ENCODE peak calls at places on chromosomes 5 and 9, in five cellular contexts. L is ELF-1; K is cardiac fibroblast; Z is activated CD8-positive, alpha-beta memory T cell treated with anti-CD3 and anti-CD28 coated beads for 1 hour; B is Right ventricle myocardium inferior. Y is an unnamed sample.

GRCh38 chr5:180126716-180127681 is 55.4 kb upstream of the RNF130 start:
- DNase-seq in L (peak; percentile 55), K (peak; percentile 17), Z (no peak), B (no peak), Y (peak; percentile 70)

GRCh38 chr5:96823900-96824351 is 16.2 kb upstream of the ERAP1 start:
- DNase-seq in L (no peak), K (peak; percentile 72), Z (no peak), B (no peak), Y (peak; percentile 51)

GRCh38 chr9:134837529-134837928 is 43.1 kb upstream of the FCN2 start:
- DNase-seq in L (no peak), K (no peak), Z (no peak), B (no peak), Y (no peak)

GRCh38 chr5:150321784-150322183 is 19.1 kb upstream of the ARSI start:
- DNase-seq in L (no peak), K (peak; percentile 34), Z (no peak), B (no peak), Y (no peak)

GRCh38 chr5:36744678-36745659 is 131.6 kb upstream of the NIPBL start:
- DNase-seq in L (peak; percentile 94), K (peak; percentile 54), Z (no peak), B (peak; percentile 73), Y (peak; percentile 93)

GRCh38 chr5:82313016-82313415 is 34.9 kb upstream of the RPS23 start:
- DNase-seq in L (peak; percentile 31), K (no peak), Z (no peak), B (no peak), Y (no peak)

GRCh38 chr5:112467467-112467866 is 48.4 kb upstream of the EPB41L4A start:
- DNase-seq in L (no peak), K (no peak), Z (no peak), B (no peak), Y (no peak)

GRCh38 chr9:133618726-133619125 is 9.5 kb upstream of the FAM163B start:
- DNase-seq in L (no peak), K (no peak), Z (no peak), B (no peak), Y (no peak)

GRCh38 chr5:139141410-139141809 is 56.8 kb downstream of the SIL1 start:
- DNase-seq in L (no peak), K (no peak), Z (no peak), B (no peak), Y (no peak)

GRCh38 chr5:58925627-58926545 is 343.0 kb downstream of the RAB3C start:
- DNase-seq in L (no peak), K (no peak), Z (no peak), B (no peak), Y (no peak)

GRCh38 chr9:93864029-93864428 is 91.1 kb downstream of the BARX1 start:
- DNase-seq in L (no peak), K (no peak), Z (no peak), B (no peak), Y (no peak)

GRCh38 chr5:881551-881935 is 11.1 kb downstream of the BRD9 start:
- DNase-seq in L (no peak), K (no peak), Z (no peak), B (no peak), Y (no peak)

GRCh38 chr5:64861281-64861680 is 92.6 kb downstream of the CWC27 start:
- DNase-seq in L (no peak), K (peak; percentile 41), Z (no peak), B (no peak), Y (no peak)

GRCh38 chr5:35067985-35068384 is 20.2 kb upstream of the AGXT2 start:
- DNase-seq in L (no peak), K (no peak), Z (no peak), B (no peak), Y (no peak)

GRCh38 chr9:69089491-69089890 is 53.9 kb downstream of the FXN start:
- DNase-seq in L (peak; percentile 55), K (no peak), Z (no peak), B (no peak), Y (no peak)

GRCh38 chr9:89991204-89991790 is 386.5 kb downstream of the GADD45G start:
- DNase-seq in L (no peak), K (no peak), Z (no peak), B (no peak), Y (no peak)

GRCh38 chr9:122228906-122229837 is at the start of gene LHX6:
- DNase-seq in L (peak; percentile 24), K (peak; percentile 29), Z (no peak), B (no peak), Y (no peak)

GRCh38 chr9:97768731-97769130 is 71.6 kb upstream of the XPA start:
- DNase-seq in L (no peak), K (peak; percentile 63), Z (no peak), B (no peak), Y (no peak)

GRCh38 chr5:126469925-126470324 is 46.7 kb downstream of the GRAMD2B start:
- DNase-seq in L (no peak), K (no peak), Z (no peak), B (no peak), Y (no peak)

GRCh38 chr5:133287500-133287899 is 235.7 kb downstream of the HSPA4 start:
- DNase-seq in L (peak; percentile 64), K (peak; percentile 43), Z (peak; percentile 13), B (no peak), Y (peak; percentile 57)

Y was measured in HTR-8/SVneo.